ENCODE peak calls at places on chromosomes 7 and 10, in ten cellular contexts. T is lung, Q is A549, N is IMR-90, J is progenitor cell of endocrine pancreas, F is astrocyte of the spinal cord, L is AG09319, C is ovary, Y is Peyer's patch, U is heart left ventricle. H is an unnamed sample.

GRCh38 chr7:93036807-93037206 is 81.0 kb downstream of the SAMD9 start:
- DNase-seq in Q (no peak), U (no peak), C (no peak), F (no peak), J (no peak), T (no peak), L (no peak), Y (no peak), N (no peak), H (no peak)

GRCh38 chr7:91089382-91089963 is 174.8 kb upstream of the FZD1 start:
- DNase-seq in Y (no peak), T (no peak), C (no peak), F (peak), J (no peak), L (no peak), N (peak), Q (peak), U (no peak), H (no peak)

GRCh38 chr7:111827863-111828504 is 265.7 kb upstream of the IMMP2L start:
- DNase-seq in T (peak), C (no peak), Q (peak), J (no peak), Y (no peak), F (peak), N (peak), U (no peak), L (no peak), H (no peak)

GRCh38 chr7:107842213-107842612 is 39.2 kb upstream of the SLC26A3 start:
- DNase-seq in T (no peak), L (no peak), C (no peak), N (no peak), Y (no peak), Q (no peak), F (no peak), J (no peak), U (no peak), H (no peak)

GRCh38 chr10:8295311-8295710 is 240.8 kb downstream of the GATA3 start:
- DNase-seq in T (no peak), U (no peak), F (no peak), N (no peak), L (no peak), Q (no peak), J (no peak), C (no peak), Y (no peak), H (no peak)

GRCh38 chr7:140990193-140990962 is 24.4 kb downstream of the MRPS33 start:
- DNase-seq in N (no peak), Y (no peak), J (no peak), C (no peak), Q (no peak), T (no peak), L (no peak), F (no peak), U (no peak), H (no peak)

GRCh38 chr7:128783143-128783799 is 7.7 kb upstream of the OPN1SW start:
- DNase-seq in F (peak), L (peak), Q (peak), J (no peak), T (no peak), C (peak), U (peak), Y (no peak), N (peak), H (no peak)

GRCh38 chr10:43202224-43202656 is 64.0 kb downstream of the CSGALNACT2 start:
- DNase-seq in J (no peak), U (no peak), Y (peak), Q (peak), F (no peak), N (no peak), T (peak), L (no peak), C (no peak), H (peak)

GRCh38 chr10:94224656-94225055 is 138.1 kb downstream of the NOC3L start:
- DNase-seq in Y (no peak), N (peak), U (no peak), T (no peak), Q (peak), L (no peak), J (no peak), C (no peak), F (peak), H (no peak)

GRCh38 chr10:92801978-92802872 is 46.1 kb upstream of the EXOC6 start:
- DNase-seq in N (no peak), F (no peak), C (no peak), T (no peak), Q (peak), L (no peak), U (no peak), Y (no peak), J (no peak), H (no peak)

GRCh38 chr7:56537952-56538351 is 421.7 kb upstream of the NUPR2 start:
- DNase-seq in U (peak), T (no peak), C (peak), N (no peak), F (no peak), L (no peak), Q (no peak), J (no peak), Y (no peak), H (no peak)

GRCh38 chr10:24724381-24725228 is 918 bp upstream of the ARHGAP21 start:
- DNase-seq in F (peak), N (peak), C (peak), Q (peak), L (peak), U (peak), J (peak), Y (peak), T (peak), H (peak)
- TF ChIP-seq CTCF in F (no peak), N (no peak), C (no peak), Q (no peak), L (no peak), U (no peak), J (no peak), Y (no peak), T (no peak), H (no peak)

DNA sequence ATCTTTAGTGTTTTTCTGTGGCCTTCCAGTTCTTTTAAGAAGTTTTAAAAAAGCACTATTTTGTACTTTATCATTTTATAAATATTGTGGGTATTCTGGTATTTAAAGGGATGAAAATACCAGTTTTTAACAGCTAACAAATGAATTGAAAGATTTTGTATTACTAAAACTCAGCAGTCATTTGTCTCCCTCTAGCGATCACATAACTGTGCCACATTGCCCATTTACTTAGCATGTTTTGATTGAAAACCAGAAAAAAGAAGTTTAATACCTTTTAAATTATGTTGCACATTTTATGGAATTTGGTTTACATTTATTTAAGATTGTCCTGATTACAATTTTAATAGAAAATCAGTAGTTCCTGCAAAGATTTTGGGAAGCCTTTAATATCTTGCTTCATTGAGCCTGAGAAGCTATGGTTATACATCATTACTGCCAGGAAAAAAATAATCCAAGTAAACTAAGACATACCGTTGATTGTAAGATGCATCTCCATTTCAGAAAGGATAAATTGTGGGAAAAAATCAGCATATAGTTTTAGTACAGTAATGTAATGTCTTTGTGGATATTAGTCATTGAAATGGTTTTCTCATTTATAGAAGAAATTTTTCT is 34.9 kb downstream of the TAX1BP1 start:
- DNase-seq in C (no peak), Y (no peak), F (peak), N (peak), U (no peak), J (no peak), L (peak), T (no peak), Q (peak), H (no peak)
- TF ChIP-seq CTCF in C (peak), Y (no peak), F (peak), N (peak), U (peak), J (peak), L (peak), T (no peak), Q (peak), H (no peak)

GRCh38 chr10:35501923-35502322 is 103.2 kb upstream of the GJD4 start:
- DNase-seq in L (no peak), J (no peak), Q (no peak), T (no peak), U (no peak), N (no peak), Y (no peak), C (no peak), F (no peak), H (no peak)
- TF ChIP-seq CTCF in L (no peak), J (peak), Q (peak), T (no peak), U (no peak), N (no peak), Y (no peak), C (no peak), F (peak), H (no peak)

GRCh38 chr10:61478621-61479312 is 25.6 kb upstream of the TMEM26 start:
- DNase-seq in N (no peak), Q (no peak), Y (no peak), T (no peak), U (no peak), C (no peak), F (no peak), L (no peak), J (no peak), H (no peak)
- TF ChIP-seq CTCF in N (no peak), Q (no peak), Y (no peak), T (no peak), U (no peak), C (no peak), F (no peak), L (no peak), J (no peak), H (no peak)

DNA sequence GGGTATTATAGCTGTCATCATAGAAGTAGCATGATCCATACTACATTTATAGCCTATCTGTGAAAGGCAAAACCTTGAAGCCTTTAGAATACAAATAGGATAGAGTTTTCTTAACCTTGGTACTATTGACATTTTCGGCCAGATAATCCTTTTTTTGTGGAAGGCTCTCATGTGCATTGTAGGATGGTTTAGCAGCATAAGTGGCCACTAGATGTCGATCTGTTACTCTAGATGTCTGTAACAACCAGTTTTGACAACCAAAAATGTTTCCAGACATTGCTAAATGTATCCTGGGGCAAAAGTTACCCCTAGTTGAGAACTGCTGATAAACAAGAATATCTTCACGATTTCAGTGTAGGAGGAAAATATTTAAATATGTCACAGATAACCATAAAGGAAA is 319.4 kb upstream of the GALNT17 start:
- DNase-seq in J (no peak), T (no peak), N (no peak), C (no peak), U (no peak), Q (no peak), F (no peak), Y (no peak), L (no peak), H (no peak)
- TF ChIP-seq CTCF in J (peak), T (no peak), N (peak), C (no peak), U (no peak), Q (no peak), F (peak), Y (no peak), L (no peak), H (no peak)

DNA sequence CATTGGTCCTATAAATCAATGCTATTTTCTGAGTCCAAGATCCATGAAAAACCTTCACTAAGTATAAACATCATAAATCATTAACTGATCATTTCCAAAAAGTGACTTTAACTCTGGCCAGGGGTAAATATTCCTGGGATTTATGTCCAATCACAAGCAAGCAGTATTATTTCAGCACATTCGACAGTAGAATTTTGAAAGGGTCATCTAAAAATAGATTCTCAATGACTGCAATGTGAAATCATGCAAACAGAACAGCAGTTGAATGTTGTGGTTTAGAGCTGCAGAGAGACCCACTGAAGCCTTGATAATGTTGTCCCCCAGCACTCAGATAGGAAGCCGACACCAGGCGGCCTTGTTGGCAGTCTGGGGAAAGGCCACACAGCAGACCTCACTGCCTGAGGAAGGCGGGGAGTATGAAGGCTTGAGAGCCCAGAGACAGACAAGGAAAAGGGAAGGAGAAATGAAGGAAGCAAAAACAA is 38.1 kb downstream of the FAM107B start:
- DNase-seq in F (peak), N (peak), Y (no peak), U (peak), T (no peak), L (no peak), J (no peak), C (no peak), Q (no peak), H (no peak)
- TF ChIP-seq CTCF in F (no peak), N (no peak), Y (no peak), U (no peak), T (no peak), L (no peak), J (no peak), C (no peak), Q (no peak), H (no peak)

H was measured in activated B cell treated with CpG ODN at 0.5 μM for 24 hours.